ENCODE peak calls at places on chromosomes 3 and 15, in six cellular contexts. V is stimulated activated memory B cell treated with anti-CD40 and anti-IgM and Interleukin-4, amounts not matched to agents 10 μg/mL and 1 μg/mL and 100 μg/mL, for 72 hours; A is activated T-cell treated with anti-CD3 and anti-CD28 coated beads, Interleukin-2, amount 50 U/mL, for 4 hours; R is gastroesophageal sphincter; C is activated CD8-positive, alpha-beta T cell treated with anti-CD3 and anti-CD28 coated beads, Interleukin-2, amount 10 ng/mL, durations not matched to agents 7 days and 5 days; N is activated naive CD8-positive, alpha-beta T cell treated with anti-CD3 and anti-CD28 coated beads, Interleukin-2, amount 10 ng/mL, durations not matched to agents 7 days and 5 days. D is an unnamed sample.

GRCh38 chr3:108117245-108117644 is 26.4 kb upstream of the CD47 start:
- ATAC-seq in V (peak), R (no peak), A (no peak), C (no peak), N (no peak), D (peak)

GRCh38 chr3:170257145-170257544 is 34.9 kb downstream of the PRKCI start:
- ATAC-seq in C (no peak), R (no peak), V (peak), A (peak), N (no peak), D (no peak)

GRCh38 chr3:65809641-65810150 is 229.0 kb downstream of the MAGI1 start:
- ATAC-seq in V (no peak), R (no peak), A (no peak), N (no peak), C (no peak), D (no peak)

GRCh38 chr3:127041933-127042332 is 59.0 kb downstream of the PLXNA1 start:
- ATAC-seq in R (no peak), V (no peak), A (no peak), N (no peak), C (no peak), D (no peak)

GRCh38 chr3:87805670-87806069 is 253.1 kb downstream of the CGGBP1 start:
- ATAC-seq in N (no peak), A (no peak), C (no peak), V (no peak), R (no peak), D (no peak)

GRCh38 chr15:23869391-23869790 is 182.3 kb upstream of the NDN start:
- ATAC-seq in A (no peak), V (no peak), N (no peak), C (no peak), R (no peak), D (no peak)

GRCh38 chr3:98528474-98529346 is 3.1 kb upstream of the GPR15 start:
- ATAC-seq in V (no peak), C (no peak), N (no peak), A (no peak), R (no peak), D (no peak)

GRCh38 chr3:71708478-71709098 is 16.6 kb downstream of the EIF4E3 start:
- ATAC-seq in C (peak), N (no peak), A (peak), V (no peak), R (no peak), D (no peak)

GRCh38 chr3:177640319-177640997 is 443.2 kb upstream of the TBL1XR1 start:
- ATAC-seq in R (no peak), N (no peak), V (no peak), A (no peak), C (no peak), D (no peak)

GRCh38 chr3:120894285-120894684 is 13.7 kb upstream of the STXBP5L start:
- ATAC-seq in C (no peak), A (no peak), R (no peak), N (no peak), V (no peak), D (no peak)

GRCh38 chr3:110389005-110389404 is 682.6 kb upstream of the NECTIN3 start:
- ATAC-seq in N (no peak), R (no peak), V (no peak), A (no peak), C (no peak), D (no peak)

GRCh38 chr15:67174864-67175573 is 79.4 kb downstream of the AAGAB start:
- ATAC-seq in R (no peak), C (no peak), N (no peak), A (peak), V (peak), D (peak)

GRCh38 chr3:136171097-136171542 is 25.0 kb downstream of the MSL2 start:
- ATAC-seq in C (no peak), A (peak), V (no peak), R (no peak), N (peak), D (peak)

GRCh38 chr3:62259924-62260323 is 113.4 kb downstream of the FEZF2 start:
- ATAC-seq in N (no peak), V (no peak), A (no peak), R (no peak), C (no peak), D (no peak)

GRCh38 chr3:141519587-141519986 is 32.8 kb downstream of the RASA2 start:
- ATAC-seq in V (no peak), R (no peak), N (no peak), C (no peak), A (peak), D (no peak)

GRCh38 chr3:5787863-5788488 is 600.5 kb downstream of the EDEM1 start:
- ATAC-seq in N (no peak), V (no peak), R (peak), A (no peak), C (no peak), D (no peak)

GRCh38 chr15:90038639-90039095 is 37.5 kb downstream of the ZNF710 start:
- ATAC-seq in A (no peak), R (no peak), C (no peak), N (no peak), V (peak), D (no peak)

GRCh38 chr3:55556622-55557531 is 69.8 kb upstream of the WNT5A start:
- ATAC-seq in C (no peak), A (no peak), R (no peak), V (no peak), N (no peak), D (no peak)

GRCh38 chr3:113241292-113242033 is 30.1 kb downstream of the BOC start:
- ATAC-seq in C (no peak), V (no peak), A (no peak), R (no peak), N (no peak), D (no peak)

GRCh38 chr3:32239638-32240550 is 1.4 kb downstream of the CMTM8 start:
- ATAC-seq in N (peak), A (peak), R (peak), C (peak), V (peak), D (no peak)

GRCh38 chr15:48556159-48556897 is 89.2 kb downstream of the FBN1 start:
- ATAC-seq in R (no peak), N (no peak), C (no peak), A (no peak), V (no peak), D (no peak)

GRCh38 chr3:138188013-138188352 is 882 bp downstream of the ARMC8 start:
- ATAC-seq in R (peak), C (no peak), V (no peak), A (peak), N (peak), D (peak)

GRCh38 chr3:33798113-33798417 is 365 bp upstream of the PDCD6IP start:
- ATAC-seq in V (peak), R (no peak), A (peak), N (peak), C (peak), D (no peak)

GRCh38 chr3:43290961-43291360 is 4.6 kb downstream of the SNRK start:
- ATAC-seq in C (no peak), N (no peak), R (no peak), V (no peak), A (no peak), D (peak)

GRCh38 chr3:117695321-117695720 is 985.7 kb downstream of the TUSC7 start:
- ATAC-seq in A (no peak), C (no peak), N (no peak), V (no peak), R (no peak), D (no peak)

GRCh38 chr3:146250449-146251382 is at the start of gene PLSCR4:
- ATAC-seq in N (peak), V (peak), A (peak), C (peak), R (peak), D (peak)

D was measured in esophagus mucosa.